ENCODE peak calls at places on chromosome X, in four cellular contexts. E is GM04504, W is WTC11, N is EH. O is an unnamed sample.

GRCh38 chrX:131827935-131828334 is 195.2 kb upstream of the STK26 start:
- DNase-seq in E (no peak), W (peak; percentile 23), N (no peak), O (peak; percentile 19)

GRCh38 chrX:129540725-129541184 is 696 bp downstream of the OCRL start:
- DNase-seq in E (no peak), W (peak; percentile 12), N (peak; percentile 4), O (peak; percentile 39)

GRCh38 chrX:118730500-118731247 is 3.3 kb downstream of the IL13RA1 start:
- DNase-seq in E (no peak), W (no peak), N (peak; percentile 87), O (peak; percentile 83)

GRCh38 chrX:38929966-38930421 is 128.7 kb downstream of the MID1IP1 start:
- DNase-seq in E (peak; percentile 54), W (no peak), N (peak; percentile 82), O (peak; percentile 85)

GRCh38 chrX:20863649-20864048 is 510.6 kb upstream of the CNKSR2 start:
- DNase-seq in E (no peak), W (no peak), N (no peak), O (no peak)

GRCh38 chrX:25007059-25008053 is 8.4 kb downstream of the ARX start:
- DNase-seq in E (no peak), W (peak; percentile 43), N (no peak), O (no peak)

GRCh38 chrX:70254063-70254400 is 6.0 kb downstream of the P2RY4 start:
- DNase-seq in E (no peak), W (no peak), N (peak; percentile 1), O (no peak)

GRCh38 chrX:111914398-111915092 is 38.6 kb downstream of the TRPC5OS start:
- DNase-seq in E (no peak), W (no peak), N (no peak), O (peak; percentile 5)

GRCh38 chrX:131316260-131316659 is 27.2 kb upstream of the IGSF1 start:
- DNase-seq in E (no peak), W (no peak), N (no peak), O (no peak)

GRCh38 chrX:11066812-11067211 is 44.3 kb upstream of the HCCS start:
- DNase-seq in E (no peak), W (no peak), N (peak; percentile 19), O (no peak)

GRCh38 chrX:2898861-2899512 is 30.2 kb downstream of the ARSD start:
- DNase-seq in E (no peak), W (no peak), N (no peak), O (no peak)

GRCh38 chrX:131841496-131842410 is 181.3 kb upstream of the STK26 start:
- DNase-seq in E (no peak), W (peak; percentile 29), N (peak; percentile 40), O (peak; percentile 46)

GRCh38 chrX:103608305-103608963 is 671 bp downstream of the TCEAL3 start:
- DNase-seq in E (no peak), W (no peak), N (peak; percentile 15), O (peak; percentile 34)

GRCh38 chrX:7179446-7179845 is 31.5 kb upstream of the PUDP start:
- DNase-seq in E (no peak), W (no peak), N (no peak), O (no peak)

GRCh38 chrX:50988649-50989048 is 78.1 kb downstream of the BMP15 start:
- DNase-seq in E (peak; percentile 8), W (peak; percentile 13), N (peak; percentile 33), O (peak; percentile 53)

GRCh38 chrX:115892056-115892708 is 278.4 kb upstream of the AGTR2 start:
- DNase-seq in E (no peak), W (no peak), N (no peak), O (peak; percentile 13)

GRCh38 chrX:129980043-129980442 is 2.4 kb upstream of the BCORL1 start:
- DNase-seq in E (no peak), W (peak; percentile 16), N (no peak), O (peak; percentile 29)

GRCh38 chrX:5748751-5749150 is 479.9 kb downstream of the NLGN4X start:
- DNase-seq in E (no peak), W (no peak), N (no peak), O (no peak)

GRCh38 chrX:41275661-41276609 is 58.0 kb upstream of the DDX3X start:
- DNase-seq in E (no peak), W (peak; percentile 54), N (peak; percentile 74), O (peak; percentile 68)

GRCh38 chrX:31279359-31279758 is 207.5 kb upstream of the FTHL17 start:
- DNase-seq in E (no peak), W (no peak), N (peak; percentile 54), O (peak; percentile 32)

O was measured in GM23248.